ENCODE peak calls at places on chromosomes 5 and 9, in four cellular contexts. I, A, U and K are unnamed samples.

GRCh38 chr9:98873535-98874432 is 66.3 kb downstream of the GALNT12 start:
- DNase-seq in I (peak; percentile 51), A (no peak), U (no peak), K (no peak)

GRCh38 chr5:176985516-176985915 is 21.1 kb downstream of the UIMC1 start:
- DNase-seq in I (no peak), U (no peak), A (peak; percentile 8), K (no peak)

GRCh38 chr9:86202338-86202882 is 57.0 kb downstream of the C9orf153 start:
- DNase-seq in A (peak; percentile 25), I (no peak), U (peak; percentile 49), K (peak; percentile 6)

GRCh38 chr5:176491901-176492300 is 43.7 kb downstream of the FAF2 start:
- DNase-seq in I (no peak), U (no peak), A (no peak), K (no peak)

GRCh38 chr5:10355071-10355889 is 1.8 kb downstream of the MARCHF6 start:
- DNase-seq in U (no peak), A (no peak), I (no peak), K (peak; percentile 14)

GRCh38 chr5:82275267-82275664 is 2.9 kb downstream of the RPS23 start:
- DNase-seq in I (no peak), A (no peak), U (no peak), K (no peak)

GRCh38 chr5:142830241-142831018 is 60.3 kb downstream of the ARHGAP26 start:
- DNase-seq in I (no peak), A (no peak), U (no peak), K (no peak)

GRCh38 chr5:93385665-93386064 is 195.4 kb downstream of the NR2F1-AS1 start:
- DNase-seq in A (no peak), I (no peak), U (no peak), K (no peak)

GRCh38 chr9:99457981-99458380 is 235.9 kb downstream of the SEC61B start:
- DNase-seq in A (no peak), I (no peak), U (no peak), K (no peak)

GRCh38 chr9:93902780-93903655 is 52.1 kb downstream of the BARX1 start:
- DNase-seq in A (no peak), U (peak; percentile 22), I (no peak), K (no peak)

GRCh38 chr5:88553926-88554325 is 285.3 kb upstream of the TMEM161B start:
- DNase-seq in U (no peak), I (no peak), A (no peak), K (no peak)

GRCh38 chr9:120901704-120902103 is 24.7 kb upstream of the PHF19 start:
- DNase-seq in U (no peak), I (no peak), A (no peak), K (peak; percentile 84)

GRCh38 chr9:114050226-114050568 is 27.9 kb downstream of the AMBP start:
- DNase-seq in U (no peak), I (no peak), A (no peak), K (no peak)

GRCh38 chr9:124783830-124784229 is 6.9 kb downstream of the OLFML2A start:
- DNase-seq in A (no peak), U (no peak), I (no peak), K (no peak)

GRCh38 chr9:129143461-129143927 is 32.3 kb downstream of the PTPA start:
- DNase-seq in U (peak; percentile 89), I (no peak), A (no peak), K (no peak)

GRCh38 chr5:56269216-56269927 is 36.2 kb upstream of the ANKRD55 start:
- DNase-seq in I (no peak), A (no peak), U (peak; percentile 37), K (peak; percentile 5)

GRCh38 chr9:81716409-81716808 is 27.1 kb upstream of the TLE1 start:
- DNase-seq in A (no peak), U (no peak), I (no peak), K (no peak)

GRCh38 chr5:177176175-177176704 is 42.7 kb downstream of the NSD1 start:
- DNase-seq in A (no peak), U (no peak), I (no peak), K (no peak)

GRCh38 chr5:116944171-116944570 is 369.5 kb upstream of the SEMA6A start:
- DNase-seq in U (peak; percentile 46), I (no peak), A (no peak), K (no peak)

GRCh38 chr9:71725590-71726338 is 42.5 kb downstream of the CEMIP2 start:
- DNase-seq in U (no peak), A (no peak), I (no peak), K (no peak)